ENCODE peak calls at places on chromosome 2, in six cellular contexts. L is RCC 7860, Q is AG04450, S is lower leg skin, F is fibroblast of the aortic adventitia, R is Ammon's horn. X is an unnamed sample.
A peak's percentile ranks its signal among the peaks of the same experiment; 100 is the strongest.

GRCh38 chr2:195559431-195559914 is 97.6 kb upstream of the SLC39A10 start:
- DNase-seq in S (no peak), Q (peak; percentile 99), R (peak; percentile 43), F (peak; percentile 97), L (peak; percentile 33), X (peak; percentile 100)

GRCh38 chr2:19979932-19980331 is 10.0 kb downstream of the WDR35 start:
- DNase-seq in F (peak; percentile 2), L (no peak), R (no peak), Q (no peak), S (no peak), X (no peak)

GRCh38 chr2:159155791-159156190 is 130.7 kb downstream of the WDSUB1 start:
- DNase-seq in F (no peak), Q (no peak), S (no peak), L (no peak), R (no peak), X (no peak)

GRCh38 chr2:240791821-240792657 is 28.0 kb downstream of the KIF1A start:
- DNase-seq in L (no peak), Q (no peak), R (peak; percentile 68), F (no peak), S (no peak), X (no peak)

GRCh38 chr2:66581461-66582363 is 146.8 kb downstream of the MEIS1 start:
- DNase-seq in L (no peak), S (no peak), Q (no peak), R (no peak), F (peak; percentile 64), X (no peak)

GRCh38 chr2:19623488-19623887 is 265.1 kb upstream of the OSR1 start:
- DNase-seq in Q (no peak), R (no peak), S (no peak), F (peak; percentile 93), L (peak; percentile 46), X (no peak)

GRCh38 chr2:54122939-54123338 is 7.5 kb downstream of the ACYP2 start:
- DNase-seq in L (peak; percentile 79), Q (peak; percentile 4), F (peak; percentile 53), S (no peak), R (peak; percentile 42), X (no peak)

GRCh38 chr2:174697267-174697666 is 67.0 kb downstream of the CHRNA1 start:
- DNase-seq in R (peak; percentile 90), S (peak; percentile 31), L (peak; percentile 39), F (peak; percentile 52), Q (no peak), X (peak; percentile 62)

GRCh38 chr2:236359426-236359825 is 95.2 kb upstream of the ASB18 start:
- DNase-seq in Q (no peak), L (no peak), R (no peak), S (no peak), F (no peak), X (no peak)

GRCh38 chr2:163682695-163683094 is 53.1 kb downstream of the FIGN start:
- DNase-seq in L (peak; percentile 48), F (peak; percentile 55), S (no peak), Q (no peak), R (no peak), X (no peak)

GRCh38 chr2:207828361-207829057 is 58.8 kb upstream of the FZD5 start:
- DNase-seq in S (no peak), Q (no peak), L (no peak), R (no peak), F (no peak), X (no peak)

GRCh38 chr2:710867-711266 is 33.7 kb upstream of the TMEM18 start:
- DNase-seq in L (no peak), F (no peak), R (no peak), Q (no peak), S (no peak), X (no peak)

GRCh38 chr2:88114821-88115220 is 13.0 kb downstream of the FABP1 start:
- DNase-seq in Q (no peak), F (no peak), R (no peak), L (no peak), S (no peak), X (no peak)

GRCh38 chr2:238489431-238489830 is 62.7 kb downstream of the ASB1 start:
- DNase-seq in L (no peak), F (no peak), S (no peak), Q (no peak), R (no peak), X (no peak)

GRCh38 chr2:64311948-64312621 is 141.9 kb upstream of the LGALSL start:
- DNase-seq in L (no peak), Q (peak; percentile 24), R (peak; percentile 94), S (peak; percentile 88), F (peak; percentile 88), X (no peak)

GRCh38 chr2:31108887-31109286 is 29.4 kb downstream of the GALNT14 start:
- DNase-seq in Q (no peak), S (no peak), L (peak; percentile 53), R (no peak), F (no peak), X (peak; percentile 32)

GRCh38 chr2:49940616-49941015 is 786.3 kb upstream of the FSHR start:
- DNase-seq in L (no peak), S (no peak), Q (no peak), F (no peak), R (no peak), X (peak; percentile 0)

GRCh38 chr2:113202305-113203216 is 28.8 kb downstream of the PSD4 start:
- DNase-seq in Q (no peak), R (peak; percentile 45), S (no peak), L (peak; percentile 71), F (no peak), X (no peak)

GRCh38 chr2:58634653-58635347 is 393.7 kb upstream of the FANCL start:
- DNase-seq in F (no peak), L (no peak), R (no peak), S (no peak), Q (no peak), X (no peak)

GRCh38 chr2:53549497-53549896 is 218.1 kb upstream of the CHAC2 start:
- DNase-seq in S (no peak), Q (no peak), F (no peak), L (no peak), R (no peak), X (no peak)

GRCh38 chr2:197107291-197108269 is 181.1 kb upstream of the PGAP1 start:
- DNase-seq in R (peak; percentile 43), F (peak; percentile 40), L (no peak), Q (no peak), S (no peak), X (no peak)

GRCh38 chr2:98623657-98624056 is 15.3 kb downstream of the UNC50 start:
- DNase-seq in Q (no peak), L (peak; percentile 31), R (peak; percentile 16), F (peak; percentile 40), S (peak; percentile 38), X (no peak)

GRCh38 chr2:86053166-86053565 is 52.5 kb downstream of the POLR1A start:
- DNase-seq in S (no peak), F (no peak), R (no peak), Q (no peak), L (no peak), X (no peak)

GRCh38 chr2:183292028-183292427 is 167.8 kb downstream of the NUP35 start:
- DNase-seq in F (no peak), Q (no peak), L (no peak), R (no peak), S (no peak), X (no peak)

GRCh38 chr2:85705680-85706039 is 11.5 kb downstream of the GNLY start:
- DNase-seq in S (peak; percentile 85), R (peak; percentile 56), Q (peak; percentile 91), F (peak; percentile 95), L (peak; percentile 25), X (no peak)

GRCh38 chr2:75464348-75464946 is 96.3 kb downstream of the EVA1A start:
- DNase-seq in S (no peak), L (peak; percentile 13), R (no peak), Q (no peak), F (peak; percentile 69), X (no peak)

GRCh38 chr2:8605350-8606065 is 76.3 kb upstream of the ID2 start:
- DNase-seq in R (no peak), L (no peak), S (no peak), F (no peak), Q (no peak), X (no peak)

GRCh38 chr2:45921921-45922320 is 270.4 kb downstream of the PRKCE start:
- DNase-seq in R (no peak), S (no peak), Q (no peak), L (no peak), F (no peak), X (no peak)

GRCh38 chr2:20613342-20613916 is 37.5 kb downstream of the HS1BP3 start:
- DNase-seq in L (no peak), S (no peak), R (no peak), Q (no peak), F (no peak), X (no peak)

GRCh38 chr2:88261725-88262124 is 91.6 kb downstream of the THNSL2 start:
- DNase-seq in Q (no peak), R (no peak), S (no peak), L (no peak), F (no peak), X (no peak)

GRCh38 chr2:234694244-234695013 is 197.5 kb upstream of the ARL4C start:
- DNase-seq in L (peak; percentile 49), Q (no peak), F (peak; percentile 73), S (no peak), R (no peak), X (peak; percentile 14)

GRCh38 chr2:157325786-157326185 is at the start of gene ERMN:
- DNase-seq in R (peak; percentile 94), S (no peak), Q (no peak), F (no peak), L (no peak), X (no peak)

GRCh38 chr2:112630268-112630667 is 15.5 kb upstream of the SLC20A1 start:
- DNase-seq in Q (no peak), R (no peak), F (no peak), L (no peak), S (no peak), X (no peak)

GRCh38 chr2:70496819-70497218 is 56.8 kb downstream of the TGFA start:
- DNase-seq in R (no peak), S (no peak), Q (no peak), F (no peak), L (peak; percentile 30), X (no peak)

GRCh38 chr2:115214050-115214449 is 771.6 kb downstream of the DPP10 start:
- DNase-seq in L (no peak), R (no peak), S (no peak), F (no peak), Q (no peak), X (no peak)

GRCh38 chr2:118185210-118186109 is 97.2 kb downstream of the INSIG2 start:
- DNase-seq in F (peak; percentile 41), R (peak; percentile 64), Q (no peak), L (no peak), S (peak; percentile 48), X (peak; percentile 24)

GRCh38 chr2:85723707-85724360 is 29.7 kb downstream of the GNLY start:
- DNase-seq in S (no peak), F (no peak), Q (no peak), R (no peak), L (no peak), X (no peak)

GRCh38 chr2:111028720-111029119 is 92.0 kb upstream of the BCL2L11 start:
- DNase-seq in L (no peak), F (no peak), Q (no peak), S (no peak), R (no peak), X (no peak)

X was measured in Jurkat, Clone E6-1.